ENCODE peak calls at places on chromosomes 12 and 14, in ten cellular contexts. B is HCT116, I is neural progenitor cell, Q is prostate gland, U is breast epithelium, F is esophagus muscularis mucosa, P is adipocyte, V is GM12878, R is Karpas-422, S is neuronal stem cell. G is an unnamed sample. For H3K4me1, the result is how much of the 10 kb centered on the place peaks cover.

GRCh38 chr14:95561001-95561412 is 26.2 kb downstream of the GLRX5 start:
- DNase-seq in V (peak), U (peak), S (peak), Q (peak), P (peak), B (peak), I (peak), R (peak), F (peak), G (peak)

GRCh38 chr14:106507354-106507753 is 981.0 kb downstream of the TMEM121 start:
- DNase-seq in V (no peak), P (no peak), I (no peak), R (no peak), S (no peak), F (peak), Q (no peak), U (no peak), B (no peak), G (no peak)

GRCh38 chr14:105944632-105945610 is 418.5 kb downstream of the TMEM121 start:
- DNase-seq in U (peak), R (peak), V (no peak), P (no peak), S (no peak), Q (peak), I (no peak), B (peak), F (no peak), G (peak)

GRCh38 chr12:25775968-25776367 is 182.5 kb upstream of the RASSF8 start:
- DNase-seq in B (no peak), S (no peak), R (no peak), V (no peak), U (no peak), F (no peak), I (no peak), P (peak), Q (peak), G (no peak)

GRCh38 chr14:55354500-55354899 is 57.1 kb downstream of the ATG14 start:
- DNase-seq in P (peak), Q (peak), V (no peak), S (peak), F (peak), U (no peak), I (peak), B (peak), R (peak), G (peak)

GRCh38 chr12:132322206-132323132 is 6.9 kb downstream of the GALNT9 start:
- DNase-seq in Q (no peak), V (no peak), B (no peak), I (no peak), R (no peak), F (no peak), U (no peak), P (no peak), S (no peak), G (no peak)

GRCh38 chr12:132560831-132561783 is 49.3 kb downstream of the LRCOL1 start:
- DNase-seq in I (peak), R (peak), V (peak), Q (peak), F (no peak), P (peak), B (peak), S (peak), U (no peak), G (peak)

GRCh38 chr14:20836668-20837338 is 34.2 kb upstream of the RNASE1 start:
- DNase-seq in U (no peak), I (peak), B (peak), S (no peak), V (no peak), R (no peak), P (peak), F (no peak), Q (peak), G (peak)

GRCh38 chr14:22977684-22978486 is 4.5 kb downstream of the AJUBA start:
- DNase-seq in I (peak), R (no peak), V (no peak), F (no peak), S (peak), P (peak), Q (peak), B (no peak), U (peak), G (peak)

GRCh38 chr12:18421840-18422239 is 160.5 kb downstream of the PIK3C2G start:
- DNase-seq in B (no peak), P (peak), Q (no peak), V (no peak), F (no peak), I (no peak), R (no peak), S (no peak), U (no peak), G (no peak)

GRCh38 chr12:70711831-70712230 is 74.6 kb upstream of the PTPRB start:
- DNase-seq in F (no peak), U (no peak), Q (no peak), V (no peak), R (no peak), P (no peak), I (no peak), B (no peak), S (no peak), G (no peak)

GRCh38 chr12:110742718-110743570 is at the start of gene PPP1CC:
- DNase-seq in R (peak), S (peak), V (peak), I (peak), Q (peak), P (peak), F (peak), U (peak), B (peak), G (peak)

GRCh38 chr12:85065816-85066482 is 29.8 kb downstream of the LRRIQ1 start:
- DNase-seq in I (no peak), U (no peak), P (no peak), F (no peak), V (no peak), Q (no peak), R (no peak), B (no peak), S (no peak), G (no peak)

GRCh38 chr12:10160659-10161386 is 11.1 kb downstream of the OLR1 start:
- DNase-seq in F (no peak), P (no peak), I (no peak), B (no peak), Q (no peak), V (no peak), S (no peak), R (no peak), U (no peak), G (no peak)
- H3K4me1 ChIP-seq in F (under half), P (under half), I (under half), B (under half), Q (under half), V (under half), S (under half), R (under half), U (under half), G (under half)

GRCh38 chr14:69921052-69921451 is 41.8 kb downstream of the SMOC1 start:
- DNase-seq in I (no peak), S (no peak), U (no peak), B (no peak), Q (no peak), V (no peak), F (no peak), R (no peak), P (no peak), G (no peak)
- H3K4me1 ChIP-seq in I (under half), S (under half), U (under half), B (under half), Q (under half), V (under half), F (under half), R (under half), P (under half), G (under half)

GRCh38 chr12:1920971-1921370 is 2.5 kb upstream of the CACNA2D4 start:
- DNase-seq in I (no peak), U (no peak), Q (peak), R (no peak), B (no peak), V (no peak), P (no peak), F (peak), S (no peak), G (no peak)
- H3K4me1 ChIP-seq in I (under half), U (under half), Q (under half), R (under half), B (under half), V (under half), P (under half), F (under half), S (under half), G (under half)

DNA sequence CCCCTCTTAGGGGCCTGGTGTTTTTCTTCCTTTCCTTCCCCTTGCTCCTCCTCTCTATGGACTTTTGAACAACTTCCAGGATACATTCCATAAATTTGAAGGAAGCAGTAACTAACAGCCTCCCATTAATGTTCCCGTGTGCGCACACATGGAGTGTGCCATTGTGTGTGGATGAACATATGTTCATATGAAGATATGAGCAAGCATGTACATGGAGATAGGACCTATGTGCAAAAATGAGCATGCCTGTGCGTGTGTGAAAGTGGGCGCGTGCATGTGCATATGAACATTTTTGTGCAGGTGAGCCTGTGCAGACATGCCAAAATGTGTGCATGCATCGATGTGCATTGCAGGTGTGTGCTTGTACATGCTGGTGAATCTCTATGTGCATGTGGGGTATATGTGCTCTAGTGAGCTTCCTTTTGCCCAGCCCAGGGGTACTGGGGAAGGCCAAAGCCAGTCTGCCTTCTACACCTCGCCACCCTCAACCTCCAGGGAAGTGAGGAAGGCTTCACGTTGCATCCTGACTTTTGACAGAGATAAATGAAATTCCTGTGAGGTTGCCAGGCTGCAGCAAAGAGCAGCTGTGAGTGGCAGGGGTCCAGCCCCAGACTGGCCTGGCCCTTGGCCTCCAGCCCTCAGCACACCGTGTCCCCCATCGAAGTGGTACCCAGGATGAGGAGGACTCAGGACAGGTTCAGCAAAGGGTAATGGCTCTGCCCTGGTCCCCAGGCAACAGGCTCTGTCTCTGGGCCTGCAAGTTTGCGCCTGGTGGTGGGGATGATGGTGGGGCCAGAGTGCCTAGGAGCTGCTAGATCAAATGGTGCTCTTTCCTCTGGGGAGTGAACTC is 21.1 kb upstream of the PGF start:
- DNase-seq in I (no peak), R (no peak), V (no peak), U (no peak), P (no peak), F (no peak), S (no peak), B (no peak), Q (no peak), G (no peak)
- H3K4me1 ChIP-seq in I (under half), R (under half), V (under half), U (under half), P (under half), F (under half), S (half or more), B (under half), Q (under half), G (under half)

GRCh38 chr12:120012067-120012621 is 23.1 kb downstream of the BICDL1 start:
- DNase-seq in R (peak), F (no peak), I (peak), P (no peak), U (no peak), V (peak), S (peak), B (peak), Q (no peak), G (peak)

GRCh38 chr12:120010661-120011230 is 21.7 kb downstream of the BICDL1 start:
- DNase-seq in I (no peak), B (no peak), F (no peak), Q (no peak), V (no peak), P (no peak), U (no peak), S (no peak), R (no peak), G (no peak)

GRCh38 chr12:120006248-120006975 is 17.4 kb downstream of the BICDL1 start:
- DNase-seq in S (no peak), P (no peak), R (no peak), F (no peak), Q (no peak), V (no peak), I (no peak), U (no peak), B (no peak), G (no peak)

GRCh38 chr12:120007272-120007671 is 18.2 kb downstream of the BICDL1 start:
- DNase-seq in U (no peak), S (no peak), I (peak), V (no peak), P (no peak), R (peak), B (no peak), F (no peak), Q (no peak), G (peak)
- H3K4me1 ChIP-seq in U (under half), S (under half), I (under half), V (under half), P (under half), R (under half), B (under half), F (under half), Q (under half), G (under half)

DNA sequence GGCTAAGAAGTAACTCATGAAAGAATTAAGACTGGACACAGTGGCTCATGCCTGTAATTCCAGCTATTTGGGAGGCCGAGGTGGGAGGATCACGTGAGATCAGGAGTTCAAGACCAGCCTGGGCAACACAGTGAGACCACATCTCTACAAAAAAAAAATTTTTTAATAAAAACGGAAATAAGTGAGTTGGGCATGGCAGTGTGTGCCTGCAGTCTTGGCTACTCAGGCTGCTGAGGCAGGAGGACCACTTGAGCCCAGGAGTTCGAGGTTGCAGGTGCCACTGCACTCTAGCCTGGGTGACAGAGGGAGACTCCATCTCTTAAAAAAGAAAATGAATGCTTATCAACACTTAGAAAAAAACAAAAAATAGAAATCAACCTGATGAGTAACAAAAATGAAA is 117.7 kb downstream of the CALM1 start:
- DNase-seq in I (no peak), P (no peak), F (no peak), V (no peak), S (no peak), R (no peak), Q (no peak), B (no peak), U (no peak), G (no peak)
- H3K4me1 ChIP-seq in I (under half), P (under half), F (under half), V (under half), S (under half), R (under half), Q (under half), B (under half), U (under half), G (under half)

G was measured in HAP-1.